ENCODE peak calls at places on chromosomes 5 and 9, in ten cellular contexts. P, A, R, B, H, K, I, O, U and W are unnamed samples.

GRCh38 chr9:93953492-93954435 is 1.4 kb downstream of the BARX1 start:
- DNase-seq in P (no peak), I (no peak), O (no peak), A (no peak), U (no peak), R (no peak), H (no peak), K (no peak), B (no peak), W (no peak)

GRCh38 chr5:157915638-157916037 is 56.7 kb upstream of the CLINT1 start:
- DNase-seq in A (no peak), P (no peak), O (no peak), B (peak), U (no peak), K (no peak), I (peak), R (no peak), H (no peak), W (no peak)

GRCh38 chr5:58885265-58885664 is 302.4 kb downstream of the RAB3C start:
- DNase-seq in O (no peak), B (no peak), H (no peak), K (no peak), U (no peak), R (no peak), P (no peak), A (no peak), I (no peak), W (no peak)

GRCh38 chr5:97111004-97111403 is 31.4 kb downstream of the LIX1 start:
- DNase-seq in B (no peak), K (no peak), I (no peak), A (no peak), O (no peak), H (no peak), R (no peak), P (no peak), U (no peak), W (no peak)

GRCh38 chr5:68884893-68885292 is 208.9 kb upstream of the SLC30A5 start:
- DNase-seq in K (no peak), H (no peak), A (no peak), O (no peak), U (no peak), P (no peak), I (no peak), R (no peak), B (no peak), W (no peak)

GRCh38 chr9:79220246-79220645 is 351.5 kb upstream of the TLE4 start:
- DNase-seq in H (no peak), R (no peak), A (no peak), O (no peak), U (no peak), P (no peak), B (no peak), K (no peak), I (no peak), W (no peak)

GRCh38 chr5:15452030-15452429 is 48.0 kb upstream of the FBXL7 start:
- DNase-seq in A (no peak), K (no peak), I (no peak), B (no peak), O (no peak), H (no peak), U (no peak), P (no peak), R (no peak), W (no peak)

GRCh38 chr9:7234144-7234543 is 476.4 kb downstream of the KDM4C start:
- DNase-seq in I (no peak), A (peak), H (no peak), O (no peak), R (no peak), U (no peak), B (no peak), K (no peak), P (no peak), W (no peak)

GRCh38 chr5:110957934-110958333 is 113.6 kb upstream of the TSLP start:
- DNase-seq in A (no peak), R (no peak), H (no peak), U (no peak), P (no peak), O (no peak), B (no peak), K (no peak), I (no peak), W (no peak)

GRCh38 chr5:53481887-53482716 is 1.7 kb downstream of the FST start:
- DNase-seq in U (no peak), P (no peak), A (peak), I (peak), R (peak), B (peak), O (peak), H (no peak), K (peak), W (peak)

GRCh38 chr5:127958421-127959011 is 125.0 kb upstream of the SLC12A2 start:
- DNase-seq in B (no peak), K (no peak), A (no peak), O (no peak), U (no peak), I (no peak), H (no peak), P (no peak), R (no peak), W (no peak)

GRCh38 chr5:136275601-136276000 is 82.6 kb upstream of the SMIM32 start:
- DNase-seq in I (no peak), O (no peak), K (no peak), H (no peak), B (no peak), R (no peak), A (no peak), U (no peak), P (no peak), W (no peak)

GRCh38 chr5:55917402-55918096 is 66.4 kb downstream of the IL31RA start:
- DNase-seq in B (no peak), K (no peak), A (no peak), P (no peak), H (no peak), I (no peak), R (no peak), O (no peak), U (no peak), W (no peak)

GRCh38 chr9:112752334-112753110 is 2.0 kb downstream of the SNX30 start:
- DNase-seq in R (no peak), A (no peak), I (no peak), U (no peak), O (no peak), P (no peak), K (no peak), B (no peak), H (no peak), W (no peak)

GRCh38 chr5:179154346-179154990 is 94.3 kb downstream of the ZNF354C start:
- DNase-seq in H (no peak), P (no peak), U (no peak), I (peak), B (no peak), A (no peak), R (no peak), K (no peak), O (no peak), W (no peak)